ENCODE peak calls at places on chromosomes 7 and 10, in seven cellular contexts. Y, U, W, G, Z, K and T are unnamed samples.

GRCh38 chr7:13217762-13218161 is 530.3 kb downstream of the ARL4A start:
- DNase-seq in Y (no peak), U (no peak), W (no peak), G (no peak), Z (no peak), K (no peak), T (no peak)

GRCh38 chr10:46285300-46285699 is 1.5 kb upstream of the ANTXRL start:
- DNase-seq in Y (no peak), U (no peak), W (no peak), G (no peak), Z (no peak), K (no peak), T (no peak)

GRCh38 chr7:158374586-158374985 is 213.0 kb downstream of the PTPRN2 start:
- DNase-seq in Y (no peak), U (no peak), W (no peak), G (no peak), Z (no peak), K (no peak), T (no peak)

GRCh38 chr10:132770061-132771021 is 15.6 kb downstream of the NKX6-2 start:
- DNase-seq in Y (no peak), U (no peak), W (no peak), G (no peak), Z (no peak), K (no peak), T (no peak)

GRCh38 chr10:22005763-22006162 is 2.2 kb upstream of the DNAJC1 start:
- DNase-seq in Y (no peak), U (no peak), W (no peak), G (no peak), Z (no peak), K (no peak), T (no peak)

GRCh38 chr7:95375591-95376294 is 20.4 kb downstream of the PON3 start:
- DNase-seq in Y (no peak), U (no peak), W (no peak), G (no peak), Z (no peak), K (no peak), T (no peak)

GRCh38 chr7:1532456-1533254 is 2.2 kb downstream of the MAFK start:
- DNase-seq in Y (peak), U (peak), W (peak), G (peak), Z (peak), K (no peak), T (peak)

GRCh38 chr7:157501576-157501975 is 164.8 kb downstream of the DNAJB6 start:
- DNase-seq in Y (no peak), U (no peak), W (no peak), G (peak), Z (no peak), K (no peak), T (no peak)

GRCh38 chr10:73088304-73088703 is 8.4 kb downstream of the P4HA1 start:
- DNase-seq in Y (no peak), U (no peak), W (no peak), G (no peak), Z (no peak), K (no peak), T (no peak)

GRCh38 chr10:126969310-126969709 is 64.1 kb downstream of the DOCK1 start:
- DNase-seq in Y (no peak), U (peak), W (no peak), G (no peak), Z (no peak), K (no peak), T (peak)

GRCh38 chr7:158257001-158257400 is 330.6 kb downstream of the PTPRN2 start:
- DNase-seq in Y (no peak), U (no peak), W (no peak), G (no peak), Z (no peak), K (no peak), T (no peak)

GRCh38 chr10:112977294-112977951 is 27.4 kb downstream of the TCF7L2 start:
- DNase-seq in Y (no peak), U (no peak), W (peak), G (no peak), Z (peak), K (no peak), T (no peak)

GRCh38 chr10:131946880-131947279 is 34.8 kb downstream of the BNIP3 start:
- DNase-seq in Y (no peak), U (peak), W (no peak), G (no peak), Z (no peak), K (no peak), T (no peak)

GRCh38 chr7:22654836-22655235 is 72.2 kb upstream of the IL6 start:
- DNase-seq in Y (no peak), U (no peak), W (no peak), G (no peak), Z (no peak), K (no peak), T (no peak)

GRCh38 chr10:86267286-86268195 is 99.1 kb downstream of the GRID1 start:
- DNase-seq in Y (no peak), U (no peak), W (no peak), G (no peak), Z (peak), K (no peak), T (no peak)

GRCh38 chr10:72340510-72340895 is 14.2 kb downstream of the DNAJB12 start:
- DNase-seq in Y (peak), U (peak), W (peak), G (peak), Z (peak), K (peak), T (peak)

GRCh38 chr7:37097276-37097675 is 351.4 kb downstream of the ELMO1 start:
- DNase-seq in Y (no peak), U (no peak), W (no peak), G (no peak), Z (peak), K (no peak), T (no peak)